ENCODE peak calls at places on chromosomes 12 and 14, in four cellular contexts. X, L, P and Z are unnamed samples.

GRCh38 chr14:30681752-30682355 is 59.7 kb downstream of the SCFD1 start:
- DNase-seq in L (no peak), P (no peak), X (no peak), Z (no peak)

GRCh38 chr14:95980402-95980801 is 58.8 kb upstream of the C14orf132 start:
- DNase-seq in L (no peak), X (no peak), P (no peak), Z (no peak)

GRCh38 chr14:73788871-73789590 is 62.6 kb upstream of the PTGR2 start:
- DNase-seq in X (no peak), P (no peak), L (no peak), Z (no peak)

GRCh38 chr14:50829472-50830043 is 1.4 kb downstream of the NIN start:
- DNase-seq in X (no peak), P (no peak), L (no peak), Z (no peak)

GRCh38 chr14:95486875-95487668 is 29.4 kb downstream of the SYNE3 start:
- DNase-seq in L (no peak), P (no peak), X (no peak), Z (no peak)

GRCh38 chr12:31557707-31558106 is 33.2 kb downstream of the DENND5B start:
- DNase-seq in X (no peak), P (no peak), L (no peak), Z (no peak)

GRCh38 chr14:22297376-22297775 is 291.6 kb downstream of the DAD1 start:
- DNase-seq in X (no peak), P (no peak), L (no peak), Z (no peak)

GRCh38 chr14:21102472-21103164 is 1.8 kb downstream of the TMEM253 start:
- DNase-seq in X (no peak), P (no peak), L (no peak), Z (no peak)

GRCh38 chr14:67815573-67816235 is 686 bp downstream of the ZFYVE26 start:
- DNase-seq in L (no peak), X (no peak), P (no peak), Z (no peak)

GRCh38 chr12:120583478-120584030 is 2.4 kb upstream of the POP5 start:
- DNase-seq in X (peak; percentile 87), L (peak; percentile 77), P (peak; percentile 56), Z (peak; percentile 80)

GRCh38 chr14:55881577-55882241 is 236.5 kb upstream of the PELI2 start:
- DNase-seq in X (no peak), L (no peak), P (no peak), Z (no peak)

GRCh38 chr14:78519863-78520262 is 349.7 kb downstream of the NRXN3 start:
- DNase-seq in L (peak; percentile 18), X (no peak), P (no peak), Z (no peak)

GRCh38 chr12:92503029-92503931 is 199.5 kb upstream of the PLEKHG7 start:
- DNase-seq in P (no peak), L (no peak), X (no peak), Z (no peak)

GRCh38 chr12:111469406-111469805 is 63.7 kb downstream of the SH2B3 start:
- DNase-seq in L (no peak), P (no peak), X (no peak), Z (no peak)

GRCh38 chr12:127729381-127729780 is 537.6 kb upstream of the TMEM132C start:
- DNase-seq in P (no peak), X (no peak), L (no peak), Z (no peak)

GRCh38 chr14:83860757-83861156 is 1669.2 kb upstream of the FLRT2 start:
- DNase-seq in L (no peak), X (no peak), P (no peak), Z (no peak)

GRCh38 chr14:78143489-78144145 is 26.6 kb upstream of the NRXN3 start:
- DNase-seq in X (no peak), L (no peak), P (no peak), Z (no peak)

GRCh38 chr14:104142136-104143041 is 4.0 kb downstream of the KIF26A start:
- DNase-seq in P (no peak), X (peak; percentile 40), L (no peak), Z (no peak)

GRCh38 chr14:30214456-30215090 is 286.9 kb upstream of the PRKD1 start:
- DNase-seq in X (no peak), L (no peak), P (no peak), Z (no peak)

GRCh38 chr14:105138551-105139111 is 29.9 kb downstream of the JAG2 start:
- DNase-seq in L (no peak), X (no peak), P (peak; percentile 6), Z (no peak)

GRCh38 chr14:75499084-75499875 is 23.0 kb upstream of the BATF start:
- DNase-seq in L (no peak), P (no peak), X (no peak), Z (no peak)

GRCh38 chr12:6376079-6376941 is 947 bp upstream of the SCNN1A start:
- DNase-seq in X (peak; percentile 93), P (peak; percentile 70), L (no peak), Z (peak; percentile 90)

GRCh38 chr14:65357091-65357490 is 55.4 kb upstream of the FUT8 start:
- DNase-seq in X (no peak), P (no peak), L (peak; percentile 26), Z (no peak)
- H3K4me1 ChIP-seq in X (no peaks in the 10 kb centered on the region), P (no peaks in the 10 kb centered on the region), L (peaks cover 3% of the 10 kb centered on the region), Z (peaks cover 7% of the 10 kb centered on the region)

DNA sequence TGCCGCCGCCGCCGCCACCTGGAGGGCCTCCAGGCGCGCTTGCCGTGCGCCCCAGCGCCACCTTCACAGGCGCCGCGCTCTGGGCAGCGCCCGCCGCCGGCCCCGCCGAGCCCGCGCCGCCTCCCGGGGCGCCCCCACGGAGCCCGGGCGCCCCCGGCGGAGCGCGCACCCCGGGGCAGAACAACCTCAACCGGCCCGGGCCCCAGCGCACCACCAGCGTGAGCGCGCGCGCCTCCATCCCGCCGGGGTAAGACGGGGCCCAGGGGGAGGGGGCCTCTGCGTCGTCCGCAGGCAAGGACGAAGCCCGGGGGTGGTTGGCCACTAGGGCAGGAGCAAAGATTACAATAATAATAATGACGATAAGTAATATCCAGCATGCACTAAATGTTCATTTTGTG is 21.3 kb downstream of the DTX1 start:
- DNase-seq in L (no peak), P (no peak), X (no peak), Z (no peak)
- H3K4me1 ChIP-seq in L (no peaks in the 10 kb centered on the region), P (no peaks in the 10 kb centered on the region), X (no peaks in the 10 kb centered on the region), Z (no peaks in the 10 kb centered on the region)

GRCh38 chr12:104600790-104601739 is 144.3 kb downstream of the CHST11 start:
- DNase-seq in X (no peak), P (no peak), L (no peak), Z (no peak)

GRCh38 chr12:104599985-104600712 is 143.4 kb downstream of the CHST11 start:
- DNase-seq in L (no peak), X (no peak), P (no peak), Z (no peak)

GRCh38 chr12:104596876-104597833 is 140.4 kb downstream of the CHST11 start:
- DNase-seq in P (no peak), X (no peak), L (no peak), Z (no peak)

GRCh38 chr12:104598342-104599271 is 141.9 kb downstream of the CHST11 start:
- DNase-seq in L (no peak), X (no peak), P (no peak), Z (no peak)

DNA sequence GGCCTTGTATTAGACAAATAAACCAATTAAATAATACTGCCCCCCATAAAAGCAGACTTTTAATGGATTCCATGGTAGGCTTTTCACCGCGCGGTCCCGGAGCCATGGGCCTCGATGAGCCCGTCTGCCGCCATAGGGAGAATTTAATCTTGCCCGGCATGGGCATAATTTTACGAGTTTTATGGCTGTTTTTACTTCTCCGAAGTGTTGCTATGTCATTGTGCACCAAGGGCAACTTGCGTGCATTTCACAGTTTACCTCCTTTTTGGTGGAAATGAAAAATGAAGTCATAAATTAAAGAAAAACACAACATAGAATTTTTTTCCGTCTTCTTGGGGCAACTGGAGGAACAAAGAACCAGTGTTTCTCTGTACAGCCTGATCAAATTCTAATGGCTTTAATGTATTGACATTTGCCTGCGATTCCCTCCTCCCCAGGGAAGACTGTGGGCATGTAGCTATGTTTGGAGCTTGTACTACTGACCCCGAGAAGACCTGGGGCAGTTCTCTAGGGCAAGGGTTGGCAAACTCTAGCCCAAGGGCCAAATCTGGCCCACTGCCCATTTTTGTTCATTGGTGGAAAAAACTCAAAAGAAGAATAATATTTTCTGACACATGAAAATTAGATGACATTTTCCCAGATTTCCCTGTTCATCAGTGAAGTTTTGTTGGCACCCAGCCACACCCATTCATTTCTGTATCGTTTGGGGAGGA is 142.7 kb downstream of the CHST11 start:
- DNase-seq in P (no peak), L (no peak), X (no peak), Z (no peak)
- H3K4me1 ChIP-seq in P (no peaks in the 10 kb centered on the region), L (peaks cover 3% of the 10 kb centered on the region), X (peaks cover 42% of the 10 kb centered on the region), Z (peaks cover 63% of the 10 kb centered on the region)

DNA sequence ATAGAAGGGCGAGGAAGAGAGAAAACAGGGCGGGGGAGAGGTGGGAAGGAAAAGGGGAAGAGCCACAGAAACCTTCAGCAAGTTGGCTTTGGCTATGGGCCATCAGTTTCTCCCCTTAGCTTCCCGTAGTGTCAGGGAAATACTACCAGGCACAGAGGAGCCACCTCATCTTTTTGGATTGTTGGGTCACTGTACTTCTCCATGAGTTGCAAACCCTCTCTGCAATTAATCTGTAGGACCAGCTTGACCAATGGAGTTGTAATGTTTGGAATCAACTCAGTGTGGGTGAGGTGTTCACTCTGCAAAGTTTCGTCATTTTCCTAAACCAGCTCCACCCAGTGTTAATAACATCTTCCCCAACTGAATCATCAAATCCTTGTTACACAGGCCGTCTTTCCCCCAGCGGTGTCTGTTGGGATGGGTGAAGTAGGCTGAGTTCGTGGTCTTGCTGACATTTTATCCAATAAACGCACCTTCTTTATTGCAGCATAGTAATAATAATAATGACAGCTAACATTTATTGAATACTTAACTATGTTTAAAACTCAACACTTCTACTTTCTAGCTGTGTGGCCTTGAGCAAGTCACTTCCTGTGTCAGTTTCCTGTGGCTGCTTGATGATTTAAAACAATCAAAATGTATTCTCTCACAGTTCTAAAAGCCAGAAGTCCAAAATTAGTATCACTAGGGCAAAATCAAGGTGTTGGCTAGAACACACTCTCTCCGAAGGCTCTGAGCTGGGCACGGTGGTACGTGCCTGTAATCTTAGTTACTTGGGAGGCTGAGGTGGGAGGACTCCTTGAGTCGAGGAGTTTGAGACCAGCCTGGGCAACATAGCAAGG is 8.1 kb upstream of the GLTP start:
- DNase-seq in P (peak; percentile 30), X (no peak), L (no peak), Z (no peak)
- H3K4me1 ChIP-seq in P (no peaks in the 10 kb centered on the region), X (peaks cover 5% of the 10 kb centered on the region), L (no peaks in the 10 kb centered on the region), Z (peaks cover 17% of the 10 kb centered on the region)

DNA sequence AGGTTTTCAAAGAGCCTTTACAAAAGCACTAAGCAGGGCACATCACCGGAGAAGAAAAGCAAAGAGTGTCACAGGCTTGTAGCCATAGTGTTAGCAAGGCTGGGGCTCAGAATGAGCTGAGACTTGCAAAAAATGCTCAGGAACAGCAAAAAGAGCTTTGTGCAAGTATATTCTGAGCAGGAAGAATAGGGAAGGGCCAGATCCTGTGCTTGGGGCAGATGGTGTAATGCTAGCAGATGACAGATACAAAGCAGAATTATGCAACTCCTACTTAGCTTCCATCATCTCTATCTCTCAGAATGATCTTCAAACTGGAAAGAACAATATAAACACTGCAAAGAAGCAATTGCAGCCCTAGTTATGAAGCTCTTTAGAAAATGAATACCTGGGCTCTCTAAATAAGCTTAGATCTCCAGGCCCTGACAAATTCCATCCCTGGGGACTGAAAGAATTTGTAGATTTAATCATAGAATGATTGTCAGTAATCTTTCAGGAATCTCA is 23.7 kb upstream of the PARP11 start:
- DNase-seq in L (peak; percentile 20), P (peak; percentile 32), X (no peak), Z (no peak)
- H3K4me1 ChIP-seq in L (no peaks in the 10 kb centered on the region), P (no peaks in the 10 kb centered on the region), X (peaks cover 15% of the 10 kb centered on the region), Z (no peaks in the 10 kb centered on the region)

GRCh38 chr14:70884595-70885342 is 22.5 kb upstream of the PCNX1 start:
- DNase-seq in X (no peak), L (no peak), P (no peak), Z (no peak)
- H3K4me1 ChIP-seq in X (peaks cover 22% of the 10 kb centered on the region), L (no peaks in the 10 kb centered on the region), P (no peaks in the 10 kb centered on the region), Z (peaks cover 48% of the 10 kb centered on the region)